ENCODE peak calls at places on chromosomes 2 and 18, in eight cellular contexts. R is body of pancreas; C is CD8-positive, alpha-beta memory T cell; A is EL; X is activated T-cell treated with anti-CD3 and anti-CD28 coated beads for 1 hour; Q is ELF-1; Z is dermis blood vessel endothelial cell; O is HFFc6. D is an unnamed sample.

GRCh38 chr2:96868555-96869280 is 1.2 kb downstream of the SEMA4C start:
- DNase-seq in Z (peak), X (peak), C (peak), R (peak), A (peak), O (peak), Q (peak), D (no peak)

GRCh38 chr2:20182241-20182931 is 42.5 kb downstream of the SDC1 start:
- DNase-seq in Q (no peak), Z (no peak), X (no peak), R (peak), A (peak), O (peak), C (no peak), D (no peak)

GRCh38 chr18:75209952-75210261 is 690 bp upstream of the TSHZ1 start:
- DNase-seq in R (no peak), X (no peak), Z (no peak), O (no peak), A (no peak), C (no peak), Q (no peak), D (no peak)

GRCh38 chr2:203195331-203195730 is 43.5 kb upstream of the CYP20A1 start:
- DNase-seq in Q (no peak), A (no peak), O (peak), Z (peak), C (no peak), R (no peak), X (no peak), D (no peak)

GRCh38 chr2:78304678-78305077 is 720.8 kb upstream of the REG3G start:
- DNase-seq in C (no peak), Z (no peak), X (no peak), Q (peak), A (no peak), R (no peak), O (no peak), D (no peak)

GRCh38 chr2:229080172-229080571 is 190.9 kb downstream of the PID1 start:
- DNase-seq in Z (no peak), R (no peak), Q (no peak), O (no peak), A (no peak), C (no peak), X (no peak), D (no peak)

GRCh38 chr2:218400930-218401833 is 1.5 kb downstream of the CTDSP1 start:
- DNase-seq in O (no peak), R (peak), A (peak), Z (peak), C (no peak), Q (peak), X (no peak), D (no peak)

GRCh38 chr2:5560981-5561380 is 131.2 kb upstream of the SOX11 start:
- DNase-seq in C (no peak), R (no peak), A (no peak), Q (no peak), X (no peak), Z (no peak), O (no peak), D (no peak)

GRCh38 chr18:5556317-5556974 is 12.6 kb upstream of the EPB41L3 start:
- DNase-seq in C (no peak), Q (no peak), A (no peak), X (no peak), R (peak), O (no peak), Z (no peak), D (no peak)

GRCh38 chr2:216604458-216604857 is 28.8 kb upstream of the IGFBP2 start:
- DNase-seq in Z (no peak), C (no peak), R (no peak), O (no peak), Q (no peak), X (no peak), A (no peak), D (no peak)

GRCh38 chr2:219271021-219271420 is 8.1 kb upstream of the DNAJB2 start:
- DNase-seq in A (no peak), Z (no peak), Q (no peak), C (no peak), O (no peak), X (no peak), R (no peak), D (no peak)

GRCh38 chr2:55200416-55200815 is 31.7 kb downstream of the CLHC1 start:
- DNase-seq in R (no peak), O (no peak), Q (no peak), A (no peak), Z (no peak), X (no peak), C (no peak), D (no peak)

GRCh38 chr18:45282101-45282812 is 333.0 kb upstream of the SLC14A2 start:
- DNase-seq in R (no peak), Q (peak), A (peak), Z (no peak), X (no peak), O (no peak), C (no peak), D (no peak)

GRCh38 chr2:31137211-31138036 is 816 bp downstream of the GALNT14 start:
- DNase-seq in A (peak), R (peak), Z (no peak), Q (peak), O (no peak), X (no peak), C (no peak), D (no peak)

GRCh38 chr2:156435725-156436476 is at the start of gene GPD2:
- DNase-seq in A (peak), X (peak), C (peak), Q (peak), O (peak), R (peak), Z (peak), D (peak)

GRCh38 chr2:143901185-143901842 is 618.6 kb downstream of the ZEB2 start:
- DNase-seq in R (no peak), C (no peak), O (peak), X (no peak), Q (no peak), A (peak), Z (peak), D (no peak)

GRCh38 chr2:41662461-41662860 is 385.4 kb upstream of the PKDCC start:
- DNase-seq in C (no peak), Q (no peak), A (no peak), Z (no peak), O (no peak), X (no peak), R (no peak), D (no peak)

GRCh38 chr2:170106441-170106840 is 71.5 kb upstream of the MYO3B start:
- DNase-seq in O (no peak), Z (no peak), X (no peak), R (no peak), A (no peak), C (no peak), Q (no peak), D (no peak)

GRCh38 chr18:54109131-54109683 is 115.3 kb downstream of the MBD2 start:
- DNase-seq in Q (no peak), Z (no peak), O (peak), A (peak), R (no peak), C (no peak), X (no peak), D (no peak)

GRCh38 chr2:51003345-51004192 is 28.4 kb downstream of the NRXN1 start:
- DNase-seq in Z (no peak), X (no peak), A (no peak), Q (no peak), C (no peak), R (no peak), O (no peak), D (no peak)

GRCh38 chr18:22207022-22207758 is 37.8 kb downstream of the GATA6 start:
- DNase-seq in R (no peak), C (no peak), O (no peak), X (no peak), Z (no peak), Q (no peak), A (no peak), D (no peak)

GRCh38 chr2:144211826-144212225 is 308.1 kb downstream of the ZEB2 start:
- DNase-seq in Z (no peak), R (no peak), X (no peak), O (no peak), C (no peak), A (no peak), Q (no peak), D (no peak)